ENCODE peak calls at places on chromosome 15, in nine cellular contexts. U is putamen; A is Right ventricle myocardium superior; L is CD4-positive, alpha-beta memory T cell; I is stimulated activated CD8-positive, alpha-beta memory T cell treated with anti-CD3 and anti-CD28 coated beads, Interleukin-2, amount 100 ng/mL, for 48 hours; M is AG20443; T is COLO829; F is AG09309; K is non-pigmented ciliary epithelial cell. H is an unnamed sample.

GRCh38 chr15:98529205-98530145 is 118.9 kb upstream of the IGF1R start:
- DNase-seq in U (no peak), A (no peak), L (no peak), I (no peak), M (no peak), T (no peak), F (no peak), K (no peak), H (no peak)

GRCh38 chr15:93563218-93563617 is 474.2 kb upstream of the RGMA start:
- DNase-seq in U (no peak), A (no peak), L (no peak), I (no peak), M (no peak), T (no peak), F (no peak), K (no peak), H (no peak)

GRCh38 chr15:33226559-33227181 is 32.2 kb upstream of the FMN1 start:
- DNase-seq in U (no peak), A (no peak), L (peak), I (peak), M (no peak), T (peak), F (no peak), K (no peak), H (no peak)

GRCh38 chr15:85623648-85624047 is 171.1 kb downstream of the KLHL25 start:
- DNase-seq in U (no peak), A (no peak), L (no peak), I (no peak), M (peak), T (no peak), F (no peak), K (no peak), H (no peak)

GRCh38 chr15:89138999-89139612 is 50.9 kb downstream of the ABHD2 start:
- DNase-seq in U (no peak), A (no peak), L (no peak), I (no peak), M (no peak), T (no peak), F (no peak), K (no peak), H (no peak)

GRCh38 chr15:76930831-76931396 is 635 bp upstream of the RCN2 start:
- DNase-seq in U (no peak), A (no peak), L (no peak), I (no peak), M (no peak), T (no peak), F (no peak), K (no peak), H (no peak)

GRCh38 chr15:69908060-69908459 is 189.7 kb downstream of the TLE3 start:
- DNase-seq in U (no peak), A (no peak), L (no peak), I (no peak), M (no peak), T (no peak), F (no peak), K (no peak), H (no peak)

GRCh38 chr15:66161108-66161507 is 92.4 kb downstream of the MEGF11 start:
- DNase-seq in U (no peak), A (no peak), L (no peak), I (no peak), M (no peak), T (no peak), F (no peak), K (no peak), H (no peak)

GRCh38 chr15:88250826-88251225 is 5.7 kb downstream of the NTRK3 start:
- DNase-seq in U (no peak), A (no peak), L (no peak), I (no peak), M (no peak), T (no peak), F (no peak), K (no peak), H (no peak)

GRCh38 chr15:45205192-45205591 is 17.4 kb upstream of the SHF start:
- DNase-seq in U (peak), A (no peak), L (peak), I (peak), M (peak), T (peak), F (peak), K (peak), H (no peak)

GRCh38 chr15:25246641-25247417 is 192.0 kb downstream of the UBE3A start:
- DNase-seq in U (no peak), A (peak), L (no peak), I (no peak), M (no peak), T (no peak), F (no peak), K (no peak), H (no peak)

GRCh38 chr15:99978426-99978825 is 245.2 kb upstream of the LYSMD4 start:
- DNase-seq in U (no peak), A (no peak), L (no peak), I (no peak), M (no peak), T (no peak), F (no peak), K (no peak), H (no peak)

GRCh38 chr15:50058231-50058630 is 60.8 kb downstream of the ATP8B4 start:
- DNase-seq in U (peak), A (no peak), L (no peak), I (no peak), M (no peak), T (no peak), F (no peak), K (no peak), H (no peak)

GRCh38 chr15:33007295-33007855 is 187.1 kb downstream of the FMN1 start:
- DNase-seq in U (peak), A (no peak), L (no peak), I (no peak), M (peak), T (no peak), F (no peak), K (no peak), H (no peak)

GRCh38 chr15:32908135-32908801 is 190.5 kb downstream of the GREM1 start:
- DNase-seq in U (peak), A (no peak), L (no peak), I (no peak), M (no peak), T (no peak), F (no peak), K (peak), H (no peak)

GRCh38 chr15:70241031-70241430 is 143.3 kb upstream of the TLE3 start:
- DNase-seq in U (no peak), A (no peak), L (no peak), I (no peak), M (no peak), T (no peak), F (no peak), K (no peak), H (no peak)

GRCh38 chr15:57133127-57133968 is 214.9 kb downstream of the TCF12 start:
- DNase-seq in U (peak), A (no peak), L (no peak), I (no peak), M (peak), T (no peak), F (no peak), K (peak), H (no peak)

GRCh38 chr15:99015677-99016568 is 8.3 kb upstream of the PGPEP1L start:
- DNase-seq in U (no peak), A (no peak), L (no peak), I (no peak), M (no peak), T (no peak), F (no peak), K (no peak), H (no peak)

GRCh38 chr15:81492303-81492702 is 118.3 kb upstream of the TMC3 start:
- DNase-seq in U (peak), A (no peak), L (no peak), I (no peak), M (peak), T (no peak), F (no peak), K (no peak), H (no peak)

GRCh38 chr15:77838595-77838994 is 205.9 kb upstream of the LINGO1 start:
- DNase-seq in U (no peak), A (no peak), L (no peak), I (no peak), M (no peak), T (no peak), F (no peak), K (no peak), H (no peak)

GRCh38 chr15:67823371-67824156 is 1.7 kb upstream of the SKOR1 start:
- DNase-seq in U (no peak), A (no peak), L (no peak), I (no peak), M (no peak), T (no peak), F (no peak), K (no peak), H (peak)

GRCh38 chr15:40914486-40914885 is 14.7 kb upstream of the DLL4 start:
- DNase-seq in U (no peak), A (no peak), L (no peak), I (no peak), M (no peak), T (no peak), F (no peak), K (no peak), H (no peak)

H was measured in Right ventricle myocardium inferior.